ENCODE peak calls at places on chromosomes 12 and 14, in five cellular contexts. T is neural crest cell; N is activated CD4-positive, CD25-positive, alpha-beta regulatory T cell treated with anti-CD3 and anti-CD28 coated beads, Interleukin-2, amount 50 U/mL, for 16 hours; Z is heart left ventricle; D is islet precursor cell. M is an unnamed sample.

GRCh38 chr12:6724409-6724797 is 557 bp downstream of the COPS7A start:
- DNase-seq in T (no peak), N (no peak), Z (no peak), D (peak), M (peak)

GRCh38 chr14:50060871-50061663 is 55.3 kb downstream of the VCPKMT start:
- DNase-seq in T (no peak), N (no peak), Z (peak), D (peak), M (peak)

GRCh38 chr12:107318804-107319535 is 225.6 kb upstream of the CRY1 start:
- DNase-seq in T (peak), N (no peak), Z (no peak), D (peak), M (peak)

GRCh38 chr14:96737869-96738268 is 59.3 kb upstream of the VRK1 start:
- DNase-seq in T (no peak), N (no peak), Z (no peak), D (no peak), M (no peak)

GRCh38 chr12:1576410-1577240 is 17.8 kb downstream of the FBXL14 start:
- DNase-seq in T (no peak), N (no peak), Z (peak), D (peak), M (no peak)

GRCh38 chr14:60327447-60328331 is 78.7 kb downstream of the PPM1A start:
- DNase-seq in T (no peak), N (no peak), Z (peak), D (peak), M (peak)

GRCh38 chr14:73633517-73634332 is 11.1 kb upstream of the DNAL1 start:
- DNase-seq in T (peak), N (peak), Z (peak), D (peak), M (peak)

GRCh38 chr12:75635606-75636444 is 124.4 kb upstream of the KRR1 start:
- DNase-seq in T (no peak), N (no peak), Z (no peak), D (peak), M (peak)

GRCh38 chr12:95411466-95411865 is 62.5 kb upstream of the METAP2 start:
- DNase-seq in T (no peak), N (no peak), Z (no peak), D (peak), M (no peak)

GRCh38 chr12:93103154-93103553 is 174.1 kb upstream of the EEA1 start:
- DNase-seq in T (no peak), N (no peak), Z (no peak), D (no peak), M (no peak)

GRCh38 chr14:70257526-70257925 is 68.8 kb upstream of the SLC8A3 start:
- DNase-seq in T (no peak), N (no peak), Z (no peak), D (peak), M (peak)

GRCh38 chr12:68310370-68310769 is 21.8 kb downstream of the MDM1 start:
- DNase-seq in T (no peak), N (no peak), Z (no peak), D (no peak), M (no peak)

GRCh38 chr14:61213930-61214329 is 67.2 kb downstream of the TMEM30B start:
- DNase-seq in T (no peak), N (no peak), Z (no peak), D (no peak), M (no peak)

GRCh38 chr14:20671597-20672283 is 12.6 kb upstream of the RNASE4 start:
- DNase-seq in T (no peak), N (no peak), Z (no peak), D (peak), M (no peak)

GRCh38 chr12:106672308-106673085 is 89.7 kb downstream of the RFX4 start:
- DNase-seq in T (peak), N (no peak), Z (no peak), D (no peak), M (no peak)

GRCh38 chr14:104119119-104119699 is 19.2 kb upstream of the KIF26A start:
- DNase-seq in T (no peak), N (no peak), Z (no peak), D (peak), M (no peak)

GRCh38 chr12:32918890-32919791 is 22.6 kb upstream of the PKP2 start:
- DNase-seq in T (no peak), N (no peak), Z (no peak), D (no peak), M (peak)

GRCh38 chr14:36363704-36364103 is 43.3 kb upstream of the MBIP start:
- DNase-seq in T (no peak), N (no peak), Z (no peak), D (peak), M (no peak)

GRCh38 chr12:66103011-66103913 is 27.3 kb downstream of the LLPH start:
- DNase-seq in T (no peak), N (no peak), Z (no peak), D (peak), M (no peak)

GRCh38 chr12:117850048-117850447 is 118.7 kb downstream of the KSR2 start:
- DNase-seq in T (peak), N (no peak), Z (no peak), D (peak), M (peak)

GRCh38 chr14:20179880-20180279 is 10.8 kb upstream of the OR11G2 start:
- DNase-seq in T (no peak), N (no peak), Z (no peak), D (no peak), M (peak)

GRCh38 chr14:75254381-75254821 is 24.2 kb upstream of the FOS start:
- DNase-seq in T (no peak), N (no peak), Z (no peak), D (no peak), M (no peak)

GRCh38 chr12:127262658-127263057 is 1004.3 kb upstream of the TMEM132C start:
- DNase-seq in T (no peak), N (no peak), Z (no peak), D (no peak), M (no peak)

GRCh38 chr12:76259660-76260389 is 88.4 kb downstream of the BBS10 start:
- DNase-seq in T (no peak), N (no peak), Z (no peak), D (no peak), M (no peak)

GRCh38 chr14:100446572-100446971 is 123.4 kb downstream of the SLC25A47 start:
- DNase-seq in T (no peak), N (no peak), Z (no peak), D (peak), M (no peak)

GRCh38 chr12:128726866-128727265 is 96.9 kb downstream of the SLC15A4 start:
- DNase-seq in T (no peak), N (no peak), Z (no peak), D (no peak), M (no peak)

GRCh38 chr12:49345048-49345839 is 1.4 kb upstream of the DNAJC22 start:
- DNase-seq in T (no peak), N (no peak), Z (no peak), D (peak), M (peak)

GRCh38 chr12:131395971-131396573 is 314.8 kb upstream of the SFSWAP start:
- DNase-seq in T (no peak), N (no peak), Z (no peak), D (no peak), M (no peak)

GRCh38 chr12:65656904-65657351 is 167.4 kb upstream of the HMGA2 start:
- DNase-seq in T (no peak), N (no peak), Z (no peak), D (no peak), M (peak)

GRCh38 chr12:10771132-10771733 is 31.2 kb downstream of the TAS2R7 start:
- DNase-seq in T (no peak), N (no peak), Z (no peak), D (no peak), M (peak)

GRCh38 chr12:54821676-54822075 is 32.6 kb upstream of the MUCL1 start:
- DNase-seq in T (no peak), N (no peak), Z (no peak), D (peak), M (no peak)

GRCh38 chr14:102999227-102999895 is 58.0 kb downstream of the CDC42BPB start:
- DNase-seq in T (no peak), N (no peak), Z (no peak), D (no peak), M (no peak)

GRCh38 chr14:100130471-100130870 is 29.0 kb downstream of the DEGS2 start:
- DNase-seq in T (no peak), N (no peak), Z (no peak), D (no peak), M (no peak)

GRCh38 chr14:47278233-47278842 is 397.1 kb downstream of the MDGA2 start:
- DNase-seq in T (peak), N (no peak), Z (peak), D (peak), M (peak)

GRCh38 chr12:24928131-24928530 is 20.8 kb downstream of the BCAT1 start:
- DNase-seq in T (no peak), N (no peak), Z (no peak), D (no peak), M (no peak)